ENCODE peak calls at places on chromosome X, in seven cellular contexts. One of them, this sample, is unnamed.

GRCh38 chrX:153766098-153766817 is 2.2 kb downstream of the PLXNB3 start:
- DNase-seq in OCI-M1: peak
- DNase-seq in AG09319: peak
- DNase-seq in tibial artery: no peak
- DNase-seq in non-pigmented ciliary epithelial cell: peak
- DNase-seq in activated naive CD8-positive, alpha-beta T cell treated with anti-CD3 and anti-CD28 coated beads, Interleukin-2, amount 50 U/mL, for 24 hours: peak
- DNase-seq in Caki2: peak
- DNase-seq in this sample: peak

GRCh38 chrX:31499120-31499519 is 427.3 kb upstream of the FTHL17 start:
- DNase-seq in OCI-M1: no peak
- DNase-seq in AG09319: no peak
- DNase-seq in tibial artery: no peak
- DNase-seq in non-pigmented ciliary epithelial cell: peak
- DNase-seq in activated naive CD8-positive, alpha-beta T cell treated with anti-CD3 and anti-CD28 coated beads, Interleukin-2, amount 50 U/mL, for 24 hours: no peak
- DNase-seq in Caki2: peak
- DNase-seq in this sample: no peak

GRCh38 chrX:30835373-30835772 is 53.7 kb downstream of the TAB3 start:
- DNase-seq in OCI-M1: no peak
- DNase-seq in AG09319: no peak
- DNase-seq in tibial artery: no peak
- DNase-seq in non-pigmented ciliary epithelial cell: no peak
- DNase-seq in activated naive CD8-positive, alpha-beta T cell treated with anti-CD3 and anti-CD28 coated beads, Interleukin-2, amount 50 U/mL, for 24 hours: no peak
- DNase-seq in Caki2: no peak
- DNase-seq in this sample: no peak

GRCh38 chrX:74835566-74835965 is 89.7 kb downstream of the NEXMIF start:
- DNase-seq in OCI-M1: no peak
- DNase-seq in AG09319: no peak
- DNase-seq in tibial artery: no peak
- DNase-seq in non-pigmented ciliary epithelial cell: no peak
- DNase-seq in activated naive CD8-positive, alpha-beta T cell treated with anti-CD3 and anti-CD28 coated beads, Interleukin-2, amount 50 U/mL, for 24 hours: no peak
- DNase-seq in Caki2: no peak
- DNase-seq in this sample: no peak

GRCh38 chrX:123322531-123322930 is 138.5 kb downstream of the GRIA3 start:
- DNase-seq in OCI-M1: no peak
- DNase-seq in AG09319: no peak
- DNase-seq in tibial artery: no peak
- DNase-seq in non-pigmented ciliary epithelial cell: no peak
- DNase-seq in activated naive CD8-positive, alpha-beta T cell treated with anti-CD3 and anti-CD28 coated beads, Interleukin-2, amount 50 U/mL, for 24 hours: no peak
- DNase-seq in Caki2: no peak
- DNase-seq in this sample: no peak

GRCh38 chrX:153495903-153496629 is 1.3 kb downstream of the BGN start:
- DNase-seq in OCI-M1: no peak
- DNase-seq in AG09319: no peak
- DNase-seq in tibial artery: no peak
- DNase-seq in non-pigmented ciliary epithelial cell: no peak
- DNase-seq in activated naive CD8-positive, alpha-beta T cell treated with anti-CD3 and anti-CD28 coated beads, Interleukin-2, amount 50 U/mL, for 24 hours: no peak
- DNase-seq in Caki2: no peak
- DNase-seq in this sample: no peak

GRCh38 chrX:150697641-150698040 is 4.4 kb downstream of the MTMR1 start:
- DNase-seq in OCI-M1: no peak
- DNase-seq in AG09319: no peak
- DNase-seq in tibial artery: no peak
- DNase-seq in non-pigmented ciliary epithelial cell: no peak
- DNase-seq in activated naive CD8-positive, alpha-beta T cell treated with anti-CD3 and anti-CD28 coated beads, Interleukin-2, amount 50 U/mL, for 24 hours: no peak
- DNase-seq in Caki2: no peak
- DNase-seq in this sample: no peak

GRCh38 chrX:18010251-18010650 is 149.2 kb upstream of the RAI2 start:
- DNase-seq in OCI-M1: no peak
- DNase-seq in AG09319: no peak
- DNase-seq in tibial artery: no peak
- DNase-seq in non-pigmented ciliary epithelial cell: no peak
- DNase-seq in activated naive CD8-positive, alpha-beta T cell treated with anti-CD3 and anti-CD28 coated beads, Interleukin-2, amount 50 U/mL, for 24 hours: no peak
- DNase-seq in Caki2: no peak
- DNase-seq in this sample: no peak

GRCh38 chrX:151505796-151506195 is 57.7 kb upstream of the PASD1 start:
- DNase-seq in OCI-M1: peak
- DNase-seq in AG09319: no peak
- DNase-seq in tibial artery: no peak
- DNase-seq in non-pigmented ciliary epithelial cell: no peak
- DNase-seq in activated naive CD8-positive, alpha-beta T cell treated with anti-CD3 and anti-CD28 coated beads, Interleukin-2, amount 50 U/mL, for 24 hours: peak
- DNase-seq in Caki2: no peak
- DNase-seq in this sample: no peak

GRCh38 chrX:26845051-26845450 is 618.1 kb downstream of the PPP4R3C start:
- DNase-seq in OCI-M1: no peak
- DNase-seq in AG09319: no peak
- DNase-seq in tibial artery: no peak
- DNase-seq in non-pigmented ciliary epithelial cell: no peak
- DNase-seq in activated naive CD8-positive, alpha-beta T cell treated with anti-CD3 and anti-CD28 coated beads, Interleukin-2, amount 50 U/mL, for 24 hours: no peak
- DNase-seq in Caki2: no peak
- DNase-seq in this sample: no peak

GRCh38 chrX:37667141-37667540 is 18.4 kb upstream of the XK start:
- DNase-seq in OCI-M1: no peak
- DNase-seq in AG09319: no peak
- DNase-seq in tibial artery: no peak
- DNase-seq in non-pigmented ciliary epithelial cell: no peak
- DNase-seq in activated naive CD8-positive, alpha-beta T cell treated with anti-CD3 and anti-CD28 coated beads, Interleukin-2, amount 50 U/mL, for 24 hours: no peak
- DNase-seq in Caki2: no peak
- DNase-seq in this sample: no peak

GRCh38 chrX:39601193-39602085 is 496.3 kb downstream of the BCOR start:
- DNase-seq in OCI-M1: no peak
- DNase-seq in AG09319: no peak
- DNase-seq in tibial artery: no peak
- DNase-seq in non-pigmented ciliary epithelial cell: no peak
- DNase-seq in activated naive CD8-positive, alpha-beta T cell treated with anti-CD3 and anti-CD28 coated beads, Interleukin-2, amount 50 U/mL, for 24 hours: no peak
- DNase-seq in Caki2: no peak
- DNase-seq in this sample: no peak

GRCh38 chrX:10106801-10107200 is 50.0 kb upstream of the CLCN4 start:
- DNase-seq in OCI-M1: no peak
- DNase-seq in AG09319: no peak
- DNase-seq in tibial artery: no peak
- DNase-seq in non-pigmented ciliary epithelial cell: no peak
- DNase-seq in activated naive CD8-positive, alpha-beta T cell treated with anti-CD3 and anti-CD28 coated beads, Interleukin-2, amount 50 U/mL, for 24 hours: no peak
- DNase-seq in Caki2: no peak
- DNase-seq in this sample: no peak

GRCh38 chrX:19776753-19777152 is 110.6 kb downstream of the SH3KBP1 start:
- DNase-seq in OCI-M1: peak
- DNase-seq in AG09319: no peak
- DNase-seq in tibial artery: no peak
- DNase-seq in non-pigmented ciliary epithelial cell: no peak
- DNase-seq in activated naive CD8-positive, alpha-beta T cell treated with anti-CD3 and anti-CD28 coated beads, Interleukin-2, amount 50 U/mL, for 24 hours: peak
- DNase-seq in Caki2: no peak
- DNase-seq in this sample: no peak

GRCh38 chrX:41442824-41443560 is 4.2 kb upstream of the NYX start:
- DNase-seq in OCI-M1: no peak
- DNase-seq in AG09319: no peak
- DNase-seq in tibial artery: no peak
- DNase-seq in non-pigmented ciliary epithelial cell: no peak
- DNase-seq in activated naive CD8-positive, alpha-beta T cell treated with anti-CD3 and anti-CD28 coated beads, Interleukin-2, amount 50 U/mL, for 24 hours: no peak
- DNase-seq in Caki2: no peak
- DNase-seq in this sample: no peak

GRCh38 chrX:46704767-46705386 is 54.0 kb downstream of the SLC9A7 start:
- DNase-seq in OCI-M1: peak
- DNase-seq in AG09319: no peak
- DNase-seq in tibial artery: no peak
- DNase-seq in non-pigmented ciliary epithelial cell: no peak
- DNase-seq in activated naive CD8-positive, alpha-beta T cell treated with anti-CD3 and anti-CD28 coated beads, Interleukin-2, amount 50 U/mL, for 24 hours: peak
- DNase-seq in Caki2: no peak
- DNase-seq in this sample: no peak

GRCh38 chrX:69618803-69619202 is 2.9 kb downstream of the EDA start:
- DNase-seq in OCI-M1: peak
- DNase-seq in AG09319: no peak
- DNase-seq in tibial artery: peak
- DNase-seq in non-pigmented ciliary epithelial cell: no peak
- DNase-seq in activated naive CD8-positive, alpha-beta T cell treated with anti-CD3 and anti-CD28 coated beads, Interleukin-2, amount 50 U/mL, for 24 hours: no peak
- DNase-seq in Caki2: peak
- DNase-seq in this sample: no peak

GRCh38 chrX:1661048-1661921 is 46.4 kb downstream of the ASMT start:
- DNase-seq in OCI-M1: peak
- DNase-seq in AG09319: no peak
- DNase-seq in tibial artery: peak
- DNase-seq in non-pigmented ciliary epithelial cell: no peak
- DNase-seq in activated naive CD8-positive, alpha-beta T cell treated with anti-CD3 and anti-CD28 coated beads, Interleukin-2, amount 50 U/mL, for 24 hours: no peak
- DNase-seq in Caki2: no peak
- DNase-seq in this sample: peak

GRCh38 chrX:154374361-154375155 is at the start of gene FLNA:
- DNase-seq in OCI-M1: peak
- DNase-seq in AG09319: no peak
- DNase-seq in tibial artery: peak
- DNase-seq in non-pigmented ciliary epithelial cell: no peak
- DNase-seq in activated naive CD8-positive, alpha-beta T cell treated with anti-CD3 and anti-CD28 coated beads, Interleukin-2, amount 50 U/mL, for 24 hours: peak
- DNase-seq in Caki2: peak
- DNase-seq in this sample: peak

GRCh38 chrX:48956728-48957414 is 536 bp downstream of the OTUD5 start:
- DNase-seq in OCI-M1: peak
- DNase-seq in AG09319: no peak
- DNase-seq in tibial artery: no peak
- DNase-seq in non-pigmented ciliary epithelial cell: no peak
- DNase-seq in activated naive CD8-positive, alpha-beta T cell treated with anti-CD3 and anti-CD28 coated beads, Interleukin-2, amount 50 U/mL, for 24 hours: peak
- DNase-seq in Caki2: no peak
- DNase-seq in this sample: peak

GRCh38 chrX:45689971-45690370 is 489.3 kb upstream of the DIPK2B start:
- DNase-seq in OCI-M1: no peak
- DNase-seq in AG09319: no peak
- DNase-seq in tibial artery: no peak
- DNase-seq in non-pigmented ciliary epithelial cell: no peak
- DNase-seq in activated naive CD8-positive, alpha-beta T cell treated with anti-CD3 and anti-CD28 coated beads, Interleukin-2, amount 50 U/mL, for 24 hours: no peak
- DNase-seq in Caki2: no peak
- DNase-seq in this sample: no peak

GRCh38 chrX:88425739-88426138 is 321.3 kb upstream of the CPXCR1 start:
- DNase-seq in OCI-M1: peak
- DNase-seq in AG09319: no peak
- DNase-seq in tibial artery: no peak
- DNase-seq in non-pigmented ciliary epithelial cell: no peak
- DNase-seq in activated naive CD8-positive, alpha-beta T cell treated with anti-CD3 and anti-CD28 coated beads, Interleukin-2, amount 50 U/mL, for 24 hours: no peak
- DNase-seq in Caki2: no peak
- DNase-seq in this sample: no peak

GRCh38 chrX:70030242-70030823 is 19.4 kb downstream of the AWAT2 start:
- DNase-seq in OCI-M1: peak
- DNase-seq in AG09319: peak
- DNase-seq in tibial artery: no peak
- DNase-seq in non-pigmented ciliary epithelial cell: no peak
- DNase-seq in activated naive CD8-positive, alpha-beta T cell treated with anti-CD3 and anti-CD28 coated beads, Interleukin-2, amount 50 U/mL, for 24 hours: peak
- DNase-seq in Caki2: peak
- DNase-seq in this sample: peak

GRCh38 chrX:29662101-29662500 is 553.3 kb upstream of the MAGEB2 start:
- DNase-seq in OCI-M1: peak
- DNase-seq in AG09319: no peak
- DNase-seq in tibial artery: no peak
- DNase-seq in non-pigmented ciliary epithelial cell: peak
- DNase-seq in activated naive CD8-positive, alpha-beta T cell treated with anti-CD3 and anti-CD28 coated beads, Interleukin-2, amount 50 U/mL, for 24 hours: no peak
- DNase-seq in Caki2: peak
- DNase-seq in this sample: no peak

GRCh38 chrX:13764765-13765164 is 30.2 kb downstream of the OFD1 start:
- DNase-seq in OCI-M1: no peak
- DNase-seq in AG09319: no peak
- DNase-seq in tibial artery: no peak
- DNase-seq in non-pigmented ciliary epithelial cell: no peak
- DNase-seq in activated naive CD8-positive, alpha-beta T cell treated with anti-CD3 and anti-CD28 coated beads, Interleukin-2, amount 50 U/mL, for 24 hours: no peak
- DNase-seq in Caki2: no peak
- DNase-seq in this sample: peak

GRCh38 chrX:112668476-112669404 is 11.0 kb downstream of the LHFPL1 start:
- DNase-seq in OCI-M1: no peak
- DNase-seq in AG09319: no peak
- DNase-seq in tibial artery: no peak
- DNase-seq in non-pigmented ciliary epithelial cell: no peak
- DNase-seq in activated naive CD8-positive, alpha-beta T cell treated with anti-CD3 and anti-CD28 coated beads, Interleukin-2, amount 50 U/mL, for 24 hours: no peak
- DNase-seq in Caki2: no peak
- DNase-seq in this sample: no peak

GRCh38 chrX:41334866-41335589 is 1.1 kb downstream of the DDX3X start:
- DNase-seq in OCI-M1: peak
- DNase-seq in AG09319: no peak
- DNase-seq in tibial artery: peak
- DNase-seq in non-pigmented ciliary epithelial cell: no peak
- DNase-seq in activated naive CD8-positive, alpha-beta T cell treated with anti-CD3 and anti-CD28 coated beads, Interleukin-2, amount 50 U/mL, for 24 hours: peak
- DNase-seq in Caki2: no peak
- DNase-seq in this sample: peak

This sample was measured in pancreas.